ENCODE peak calls at places on chromosomes 16 and 17, in ten cellular contexts. A is NCI-H1694; J is SW 1271; N is neuronal stem cell; R is caudate nucleus; P is ecto neural progenitor cell; C is choroid plexus epithelial cell; W is activated naive CD4-positive, alpha-beta T cell; T is activated naive CD8-positive, alpha-beta T cell treated with anti-CD3 and anti-CD28 coated beads, Interleukin-2, amount 10 ng/mL, durations not matched to agents 7 days and 5 days; L is neural progenitor cell. X is an unnamed sample.

GRCh38 chr17:4771519-4772234 is at the start of gene TM4SF5:
- DNase-seq in A (peak), J (no peak), N (no peak), R (no peak), P (no peak), C (no peak), W (no peak), T (peak), L (no peak), X (no peak)

GRCh38 chr17:33451221-33451620 is 158.1 kb upstream of the ASIC2 start:
- DNase-seq in A (no peak), J (no peak), N (no peak), R (no peak), P (peak), C (peak), W (no peak), T (no peak), L (no peak), X (no peak)

GRCh38 chr17:2192367-2193028 is 111.1 kb downstream of the SMG6 start:
- DNase-seq in A (no peak), J (peak), N (no peak), R (no peak), P (no peak), C (peak), W (peak), T (no peak), L (no peak), X (peak)

GRCh38 chr16:50154369-50154947 is 1.4 kb downstream of the TENT4B start:
- DNase-seq in A (no peak), J (no peak), N (no peak), R (no peak), P (no peak), C (peak), W (no peak), T (no peak), L (no peak), X (no peak)

GRCh38 chr17:44363613-44364159 is at the start of gene FAM171A2:
- DNase-seq in A (peak), J (peak), N (peak), R (no peak), P (peak), C (peak), W (peak), T (peak), L (peak), X (no peak)

GRCh38 chr17:73292031-73292531 is 19.7 kb downstream of the CDC42EP4 start:
- DNase-seq in A (no peak), J (peak), N (no peak), R (no peak), P (no peak), C (peak), W (no peak), T (no peak), L (no peak), X (peak)

GRCh38 chr17:71472809-71473789 is 647.7 kb upstream of the SOX9 start:
- DNase-seq in A (peak), J (peak), N (peak), R (no peak), P (peak), C (peak), W (no peak), T (no peak), L (peak), X (peak)

GRCh38 chr16:30592871-30593270 is 7.4 kb upstream of the ZNF785 start:
- DNase-seq in A (no peak), J (no peak), N (no peak), R (no peak), P (no peak), C (no peak), W (no peak), T (no peak), L (no peak), X (no peak)

GRCh38 chr17:70169707-70170597 is 620 bp downstream of the KCNJ2 start:
- DNase-seq in A (no peak), J (peak), N (no peak), R (no peak), P (no peak), C (peak), W (no peak), T (no peak), L (no peak), X (no peak)

GRCh38 chr17:61399131-61400057 is at the start of gene TBX2:
- DNase-seq in A (peak), J (peak), N (no peak), R (no peak), P (peak), C (peak), W (no peak), T (no peak), L (peak), X (peak)

GRCh38 chr17:74981979-74982662 is 5.3 kb upstream of the CDR2L start:
- DNase-seq in A (peak), J (peak), N (peak), R (peak), P (peak), C (peak), W (peak), T (peak), L (peak), X (peak)

GRCh38 chr17:9790889-9791876 is at the start of gene DHRS7C:
- DNase-seq in A (no peak), J (no peak), N (no peak), R (no peak), P (no peak), C (peak), W (no peak), T (no peak), L (peak), X (no peak)

GRCh38 chr16:79047337-79047736 is 553.2 kb downstream of the MAF start:
- DNase-seq in A (no peak), J (peak), N (no peak), R (no peak), P (no peak), C (no peak), W (no peak), T (no peak), L (no peak), X (no peak)

GRCh38 chr17:28544402-28545140 is 7.9 kb downstream of the UNC119 start:
- DNase-seq in A (no peak), J (no peak), N (no peak), R (no peak), P (no peak), C (no peak), W (no peak), T (no peak), L (no peak), X (no peak)

GRCh38 chr16:73560497-73560896 is 512.6 kb upstream of the ZFHX3 start:
- DNase-seq in A (no peak), J (no peak), N (no peak), R (no peak), P (no peak), C (no peak), W (no peak), T (no peak), L (no peak), X (no peak)

GRCh38 chr16:74053310-74053709 is 243.3 kb upstream of the PSMD7 start:
- DNase-seq in A (no peak), J (no peak), N (no peak), R (no peak), P (no peak), C (no peak), W (no peak), T (no peak), L (no peak), X (no peak)

GRCh38 chr16:74577882-74578366 is 29.0 kb downstream of the GLG1 start:
- DNase-seq in A (no peak), J (peak), N (no peak), R (no peak), P (no peak), C (peak), W (no peak), T (no peak), L (no peak), X (no peak)

GRCh38 chr16:24977673-24978065 is 37.5 kb downstream of the ARHGAP17 start:
- DNase-seq in A (no peak), J (peak), N (no peak), R (no peak), P (no peak), C (peak), W (no peak), T (no peak), L (no peak), X (peak)

GRCh38 chr17:68349157-68349556 is 57.9 kb downstream of the ARSG start:
- DNase-seq in A (no peak), J (no peak), N (no peak), R (no peak), P (no peak), C (no peak), W (no peak), T (no peak), L (no peak), X (no peak)

GRCh38 chr17:67902531-67903231 is 77.4 kb downstream of the BPTF start:
- DNase-seq in A (no peak), J (no peak), N (peak), R (peak), P (no peak), C (no peak), W (no peak), T (no peak), L (peak), X (no peak)

GRCh38 chr17:17724991-17725852 is 44.0 kb downstream of the RAI1 start:
- DNase-seq in A (no peak), J (no peak), N (peak), R (no peak), P (peak), C (no peak), W (no peak), T (no peak), L (peak), X (no peak)

GRCh38 chr17:69575346-69575761 is 160.9 kb downstream of the MAP2K6 start:
- DNase-seq in A (no peak), J (no peak), N (no peak), R (no peak), P (no peak), C (peak), W (no peak), T (no peak), L (peak), X (peak)

GRCh38 chr16:71230122-71230845 is at the start of gene HYDIN:
- DNase-seq in A (peak), J (peak), N (peak), R (peak), P (peak), C (peak), W (no peak), T (no peak), L (peak), X (peak)

GRCh38 chr16:27400751-27401620 is 988 bp upstream of the IL21R start:
- DNase-seq in A (no peak), J (no peak), N (no peak), R (no peak), P (no peak), C (peak), W (no peak), T (no peak), L (no peak), X (peak)

GRCh38 chr17:43524945-43525575 is 21.1 kb downstream of the ETV4 start:
- DNase-seq in A (no peak), J (no peak), N (no peak), R (no peak), P (no peak), C (peak), W (no peak), T (no peak), L (no peak), X (peak)

GRCh38 chr17:7478276-7479138 is 924 bp downstream of the ZBTB4 start:
- DNase-seq in A (no peak), J (no peak), N (peak), R (peak), P (peak), C (peak), W (peak), T (peak), L (peak), X (no peak)

GRCh38 chr17:54983260-54983659 is 14.7 kb downstream of the STXBP4 start:
- DNase-seq in A (no peak), J (no peak), N (no peak), R (no peak), P (no peak), C (no peak), W (no peak), T (no peak), L (no peak), X (no peak)

GRCh38 chr17:45073414-45074070 is 12.4 kb downstream of the NMT1 start:
- DNase-seq in A (peak), J (no peak), N (no peak), R (no peak), P (no peak), C (peak), W (no peak), T (no peak), L (no peak), X (no peak)

GRCh38 chr17:29240477-29240876 is 6.2 kb upstream of the CRYBA1 start:
- DNase-seq in A (no peak), J (peak), N (no peak), R (no peak), P (no peak), C (no peak), W (no peak), T (no peak), L (peak), X (no peak)

GRCh38 chr17:37438141-37438540 is 31.5 kb downstream of the TADA2A start:
- DNase-seq in A (peak), J (no peak), N (no peak), R (no peak), P (no peak), C (no peak), W (no peak), T (no peak), L (no peak), X (no peak)

GRCh38 chr16:21262779-21263639 is 15.1 kb downstream of the CRYM start:
- DNase-seq in A (no peak), J (no peak), N (no peak), R (no peak), P (no peak), C (no peak), W (no peak), T (no peak), L (no peak), X (no peak)

GRCh38 chr17:2906907-2907306 is 110.7 kb downstream of the RAP1GAP2 start:
- DNase-seq in A (no peak), J (no peak), N (no peak), R (no peak), P (no peak), C (no peak), W (no peak), T (no peak), L (no peak), X (no peak)

GRCh38 chr16:17211797-17212196 is 259.0 kb downstream of the XYLT1 start:
- DNase-seq in A (no peak), J (no peak), N (peak), R (no peak), P (peak), C (no peak), W (peak), T (peak), L (peak), X (no peak)

GRCh38 chr17:49843774-49844350 is 4.0 kb downstream of the TAC4 start:
- DNase-seq in A (no peak), J (no peak), N (no peak), R (no peak), P (no peak), C (no peak), W (no peak), T (no peak), L (peak), X (no peak)

X was measured in brain microvascular endothelial cell.